ENCODE peak calls at places on chromosomes 2 and 18, in eight cellular contexts. C is hepatocyte; X is CD8-positive, alpha-beta memory T cell; T is right cardiac atrium; R is A549; M is tibial artery; Z is aorta; Y is astrocyte of the spinal cord. U is an unnamed sample.

GRCh38 chr2:224918626-224919471 is 123.4 kb downstream of the DOCK10 start:
- DNase-seq in C (no peak), X (no peak), T (no peak), R (no peak), M (no peak), Z (no peak), Y (no peak), U (no peak)

GRCh38 chr2:167579826-167580225 is 667.6 kb downstream of the STK39 start:
- DNase-seq in C (no peak), X (no peak), T (no peak), R (no peak), M (no peak), Z (no peak), Y (no peak), U (no peak)

GRCh38 chr2:151361674-151362380 is 4.4 kb downstream of the TNFAIP6 start:
- DNase-seq in C (no peak), X (no peak), T (no peak), R (peak; percentile 9), M (no peak), Z (no peak), Y (no peak), U (no peak)

GRCh38 chr2:189267925-189268579 is 88.5 kb upstream of the COL5A2 start:
- DNase-seq in C (no peak), X (no peak), T (no peak), R (no peak), M (no peak), Z (no peak), Y (peak; percentile 90), U (no peak)

GRCh38 chr2:18752667-18753422 is 163.5 kb upstream of the NT5C1B start:
- DNase-seq in C (no peak), X (no peak), T (no peak), R (no peak), M (no peak), Z (no peak), Y (no peak), U (peak; percentile 7)

GRCh38 chr2:168841445-168841844 is 39.0 kb downstream of the NOSTRIN start:
- DNase-seq in C (no peak), X (no peak), T (no peak), R (no peak), M (no peak), Z (no peak), Y (no peak), U (no peak)

GRCh38 chr2:85737481-85737880 is 16.3 kb upstream of the ATOH8 start:
- DNase-seq in C (peak; percentile 58), X (no peak), T (peak; percentile 82), R (no peak), M (peak; percentile 95), Z (peak; percentile 89), Y (peak; percentile 61), U (no peak)

GRCh38 chr2:237026981-237027711 is 58.5 kb upstream of the COPS8 start:
- DNase-seq in C (peak; percentile 87), X (peak; percentile 38), T (peak; percentile 75), R (peak; percentile 29), M (peak; percentile 80), Z (peak; percentile 88), Y (peak; percentile 80), U (peak; percentile 39)

GRCh38 chr2:68727698-68728375 is 6.8 kb upstream of the ARHGAP25 start:
- DNase-seq in C (no peak), X (no peak), T (no peak), R (no peak), M (no peak), Z (no peak), Y (peak; percentile 71), U (no peak)

GRCh38 chr18:41666251-41666650 is 288.8 kb upstream of the PIK3C3 start:
- DNase-seq in C (no peak), X (no peak), T (no peak), R (no peak), M (no peak), Z (no peak), Y (no peak), U (no peak)

GRCh38 chr2:20568501-20569463 is 82.1 kb downstream of the HS1BP3 start:
- DNase-seq in C (no peak), X (no peak), T (no peak), R (no peak), M (no peak), Z (peak; percentile 68), Y (peak; percentile 71), U (no peak)

GRCh38 chr2:120314656-120315366 is 31.1 kb upstream of the INHBB start:
- DNase-seq in C (no peak), X (peak; percentile 47), T (no peak), R (no peak), M (no peak), Z (peak; percentile 65), Y (no peak), U (peak; percentile 82)

GRCh38 chr2:22377251-22377650 is 1007.7 kb upstream of the KLHL29 start:
- DNase-seq in C (no peak), X (no peak), T (no peak), R (no peak), M (no peak), Z (no peak), Y (no peak), U (no peak)

GRCh38 chr2:32357545-32358482 is 991 bp downstream of the BIRC6 start:
- DNase-seq in C (peak; percentile 53), X (peak; percentile 17), T (peak; percentile 51), R (no peak), M (peak; percentile 24), Z (peak; percentile 81), Y (peak; percentile 41), U (no peak)

GRCh38 chr2:215498411-215498810 is 62.5 kb upstream of the FN1 start:
- DNase-seq in C (peak; percentile 42), X (no peak), T (no peak), R (peak; percentile 14), M (no peak), Z (no peak), Y (peak; percentile 65), U (no peak)

GRCh38 chr2:176501652-176502051 is 232.4 kb downstream of the MTX2 start:
- DNase-seq in C (no peak), X (no peak), T (no peak), R (no peak), M (no peak), Z (no peak), Y (no peak), U (no peak)

GRCh38 chr2:105384861-105385260 is 14.0 kb downstream of the FHL2 start:
- DNase-seq in C (no peak), X (no peak), T (no peak), R (no peak), M (no peak), Z (no peak), Y (no peak), U (no peak)
- H3K4me3 ChIP-seq in C (no peak overlapping the region), X (no peak overlapping the region), T (no peak overlapping the region), R (no peak overlapping the region), M (no peak overlapping the region), Z (no peak overlapping the region), Y (no peak overlapping the region), U (no peak overlapping the region)

GRCh38 chr2:10302479-10303173 is at the start of gene HPCAL1:
- DNase-seq in C (peak; percentile 95), X (peak; percentile 84), T (peak; percentile 88), R (peak; percentile 92), M (peak; percentile 73), Z (peak; percentile 95), Y (peak; percentile 85), U (peak; percentile 44)

GRCh38 chr2:10303174-10303633 is 500 bp downstream of the HPCAL1 start:
- DNase-seq in C (no peak), X (no peak), T (peak; percentile 29), R (no peak), M (no peak), Z (peak; percentile 79), Y (peak; percentile 15), U (no peak)

GRCh38 chr2:10300997-10301945 is 1.4 kb upstream of the HPCAL1 start:
- DNase-seq in C (peak; percentile 46), X (peak; percentile 46), T (no peak), R (no peak), M (no peak), Z (peak; percentile 62), Y (no peak), U (peak; percentile 65)

GRCh38 chr2:10300328-10300920 is 2.3 kb upstream of the HPCAL1 start:
- DNase-seq in C (no peak), X (no peak), T (no peak), R (no peak), M (no peak), Z (peak; percentile 7), Y (no peak), U (no peak)

DNA sequence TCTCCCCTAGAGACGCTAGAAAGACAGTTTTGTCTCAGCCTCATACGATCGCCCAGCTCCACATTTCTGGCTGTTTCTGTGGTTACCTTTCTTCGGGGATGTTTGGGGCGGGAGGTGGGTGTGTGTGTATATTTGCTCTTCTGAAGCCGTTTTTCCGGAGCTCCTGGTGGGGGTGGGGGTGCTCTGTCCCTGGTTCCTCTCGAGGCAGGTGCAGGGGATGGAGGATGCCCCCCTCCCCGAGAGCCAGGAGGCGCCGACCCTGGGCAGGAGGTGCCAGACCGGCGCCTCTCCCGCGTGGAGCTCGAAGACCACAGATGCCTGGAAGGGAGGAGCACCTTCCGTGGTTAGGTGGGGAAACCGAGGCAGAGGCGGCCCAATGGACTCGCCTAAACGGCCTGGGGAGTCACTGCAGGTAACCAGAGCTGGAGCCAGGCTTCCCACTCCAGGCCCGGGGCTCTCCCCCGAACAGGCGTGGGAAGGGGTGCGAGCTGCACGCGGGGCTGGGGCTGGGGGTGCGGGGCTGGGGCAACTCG is 692 bp upstream of the HPCAL1 start:
- DNase-seq in C (peak; percentile 26), X (peak; percentile 41), T (no peak), R (no peak), M (no peak), Z (no peak), Y (no peak), U (no peak)
- H3K4me3 ChIP-seq in C (peak overlapping the region; percentile 92), X (peak overlapping the region; percentile 40), T (peak overlapping the region; percentile 76), R (peak overlapping the region; percentile 84), M (peak overlapping the region; percentile 94), Z (peak overlapping the region; percentile 91), Y (peak overlapping the region; percentile 47), U (peak overlapping the region; percentile 55)

GRCh38 chr2:70121627-70122372 is 34.5 kb downstream of the PCBP1 start:
- DNase-seq in C (no peak), X (no peak), T (no peak), R (no peak), M (no peak), Z (peak; percentile 23), Y (no peak), U (no peak)
- H3K4me3 ChIP-seq in C (no peak overlapping the region), X (no peak overlapping the region), T (no peak overlapping the region), R (no peak overlapping the region), M (no peak overlapping the region), Z (no peak overlapping the region), Y (no peak overlapping the region), U (no peak overlapping the region)

DNA sequence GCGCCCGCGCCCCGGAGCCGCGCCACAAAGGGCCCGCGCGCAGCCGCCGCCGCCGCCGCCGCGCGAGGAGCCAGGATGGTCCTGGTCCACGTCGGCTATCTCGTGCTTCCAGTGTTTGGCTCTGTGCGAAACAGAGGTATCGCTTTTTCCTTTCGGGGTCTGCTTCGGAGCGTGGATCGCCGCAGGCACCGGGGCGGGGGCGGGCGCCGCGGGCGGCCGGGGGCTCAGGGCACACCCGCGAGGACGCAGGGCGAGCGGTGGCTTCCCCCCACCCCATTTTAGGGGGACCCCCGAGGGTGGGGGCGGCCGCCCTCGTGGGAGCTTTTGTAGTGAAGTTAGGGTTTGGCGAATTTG is 230.0 kb downstream of the HAUS1 start:
- DNase-seq in C (peak; percentile 20), X (no peak), T (no peak), R (no peak), M (no peak), Z (peak; percentile 59), Y (no peak), U (no peak)
- H3K4me3 ChIP-seq in C (peak overlapping the region; percentile 77), X (no peak overlapping the region), T (peak overlapping the region; percentile 94), R (peak overlapping the region; percentile 68), M (peak overlapping the region; percentile 40), Z (peak overlapping the region; percentile 42), Y (peak overlapping the region; percentile 36), U (peak overlapping the region; percentile 64)

GRCh38 chr2:238847841-238848565 is at the start of gene TWIST2:
- DNase-seq in C (peak; percentile 78), X (no peak), T (peak; percentile 90), R (peak; percentile 60), M (peak; percentile 90), Z (peak; percentile 94), Y (peak; percentile 91), U (no peak)
- H3K4me3 ChIP-seq in C (peak within 1 kb of the TSS; percentile 36), X (no peak within 1 kb of the TSS), T (peak within 1 kb of the TSS; percentile 61), R (peak within 1 kb of the TSS; percentile 94), M (peak within 1 kb of the TSS; percentile 72), Z (peak within 1 kb of the TSS; percentile 90), Y (peak within 1 kb of the TSS; percentile 75), U (no peak within 1 kb of the TSS)

U was measured in Jurkat, Clone E6-1.